ENCODE peak calls at places on chromosomes 7 and 10, in ten cellular contexts. One of them, this sample, is unnamed.

GRCh38 chr7:84251183-84251845 is 56.7 kb upstream of the SEMA3A start:
- DNase-seq in PC-3: peak
- DNase-seq in tibial artery: no peak
- DNase-seq in effector memory CD4-positive, alpha-beta T cell: no peak
- DNase-seq in naive thymus-derived CD4-positive, alpha-beta T cell: no peak
- DNase-seq in A673: peak
- DNase-seq in brain microvascular endothelial cell: peak
- DNase-seq in mesendoderm: peak
- DNase-seq in substantia nigra: no peak
- DNase-seq in right lobe of liver: no peak
- DNase-seq in this sample: no peak

GRCh38 chr10:119502214-119502613 is 40.3 kb downstream of the RGS10 start:
- DNase-seq in PC-3: no peak
- DNase-seq in tibial artery: no peak
- DNase-seq in effector memory CD4-positive, alpha-beta T cell: peak
- DNase-seq in naive thymus-derived CD4-positive, alpha-beta T cell: peak
- DNase-seq in A673: no peak
- DNase-seq in brain microvascular endothelial cell: no peak
- DNase-seq in mesendoderm: peak
- DNase-seq in substantia nigra: no peak
- DNase-seq in right lobe of liver: no peak
- DNase-seq in this sample: no peak

GRCh38 chr7:157794764-157795101 is 457.9 kb downstream of the DNAJB6 start:
- DNase-seq in PC-3: no peak
- DNase-seq in tibial artery: no peak
- DNase-seq in effector memory CD4-positive, alpha-beta T cell: no peak
- DNase-seq in naive thymus-derived CD4-positive, alpha-beta T cell: no peak
- DNase-seq in A673: no peak
- DNase-seq in brain microvascular endothelial cell: no peak
- DNase-seq in mesendoderm: no peak
- DNase-seq in substantia nigra: no peak
- DNase-seq in right lobe of liver: no peak
- DNase-seq in this sample: no peak

GRCh38 chr7:40675741-40676140 is 540.9 kb downstream of the SUGCT start:
- DNase-seq in PC-3: no peak
- DNase-seq in tibial artery: no peak
- DNase-seq in effector memory CD4-positive, alpha-beta T cell: no peak
- DNase-seq in naive thymus-derived CD4-positive, alpha-beta T cell: no peak
- DNase-seq in A673: no peak
- DNase-seq in brain microvascular endothelial cell: no peak
- DNase-seq in mesendoderm: no peak
- DNase-seq in substantia nigra: no peak
- DNase-seq in right lobe of liver: no peak
- DNase-seq in this sample: no peak

GRCh38 chr7:110442386-110442837 is 648.5 kb upstream of the LRRN3 start:
- DNase-seq in PC-3: peak
- DNase-seq in tibial artery: no peak
- DNase-seq in effector memory CD4-positive, alpha-beta T cell: no peak
- DNase-seq in naive thymus-derived CD4-positive, alpha-beta T cell: no peak
- DNase-seq in A673: peak
- DNase-seq in brain microvascular endothelial cell: peak
- DNase-seq in mesendoderm: peak
- DNase-seq in substantia nigra: no peak
- DNase-seq in right lobe of liver: no peak
- DNase-seq in this sample: peak

GRCh38 chr10:95214369-95214768 is 20.3 kb downstream of the ACSM6 start:
- DNase-seq in PC-3: peak
- DNase-seq in tibial artery: no peak
- DNase-seq in effector memory CD4-positive, alpha-beta T cell: no peak
- DNase-seq in naive thymus-derived CD4-positive, alpha-beta T cell: no peak
- DNase-seq in A673: no peak
- DNase-seq in brain microvascular endothelial cell: no peak
- DNase-seq in mesendoderm: no peak
- DNase-seq in substantia nigra: no peak
- DNase-seq in right lobe of liver: no peak
- DNase-seq in this sample: no peak

GRCh38 chr7:100887186-100887954 is 2.1 kb downstream of the UFSP1 start:
- DNase-seq in PC-3: no peak
- DNase-seq in tibial artery: no peak
- DNase-seq in effector memory CD4-positive, alpha-beta T cell: peak
- DNase-seq in naive thymus-derived CD4-positive, alpha-beta T cell: peak
- DNase-seq in A673: peak
- DNase-seq in brain microvascular endothelial cell: no peak
- DNase-seq in mesendoderm: no peak
- DNase-seq in substantia nigra: no peak
- DNase-seq in right lobe of liver: no peak
- DNase-seq in this sample: no peak

GRCh38 chr7:94838717-94839116 is 68.7 kb upstream of the PPP1R9A start:
- DNase-seq in PC-3: no peak
- DNase-seq in tibial artery: no peak
- DNase-seq in effector memory CD4-positive, alpha-beta T cell: no peak
- DNase-seq in naive thymus-derived CD4-positive, alpha-beta T cell: no peak
- DNase-seq in A673: no peak
- DNase-seq in brain microvascular endothelial cell: no peak
- DNase-seq in mesendoderm: no peak
- DNase-seq in substantia nigra: no peak
- DNase-seq in right lobe of liver: no peak
- DNase-seq in this sample: no peak

GRCh38 chr7:136114966-136115762 is 138.0 kb upstream of the MTPN start:
- DNase-seq in PC-3: peak
- DNase-seq in tibial artery: no peak
- DNase-seq in effector memory CD4-positive, alpha-beta T cell: no peak
- DNase-seq in naive thymus-derived CD4-positive, alpha-beta T cell: peak
- DNase-seq in A673: peak
- DNase-seq in brain microvascular endothelial cell: peak
- DNase-seq in mesendoderm: peak
- DNase-seq in substantia nigra: no peak
- DNase-seq in right lobe of liver: peak
- DNase-seq in this sample: no peak

GRCh38 chr7:80838643-80839042 is 80.2 kb downstream of the SEMA3C start:
- DNase-seq in PC-3: no peak
- DNase-seq in tibial artery: no peak
- DNase-seq in effector memory CD4-positive, alpha-beta T cell: no peak
- DNase-seq in naive thymus-derived CD4-positive, alpha-beta T cell: no peak
- DNase-seq in A673: no peak
- DNase-seq in brain microvascular endothelial cell: no peak
- DNase-seq in mesendoderm: no peak
- DNase-seq in substantia nigra: no peak
- DNase-seq in right lobe of liver: no peak
- DNase-seq in this sample: no peak

GRCh38 chr7:30971840-30972563 is 8.2 kb downstream of the GHRHR start:
- DNase-seq in PC-3: no peak
- DNase-seq in tibial artery: no peak
- DNase-seq in effector memory CD4-positive, alpha-beta T cell: no peak
- DNase-seq in naive thymus-derived CD4-positive, alpha-beta T cell: no peak
- DNase-seq in A673: no peak
- DNase-seq in brain microvascular endothelial cell: no peak
- DNase-seq in mesendoderm: no peak
- DNase-seq in substantia nigra: no peak
- DNase-seq in right lobe of liver: no peak
- DNase-seq in this sample: no peak

DNA sequence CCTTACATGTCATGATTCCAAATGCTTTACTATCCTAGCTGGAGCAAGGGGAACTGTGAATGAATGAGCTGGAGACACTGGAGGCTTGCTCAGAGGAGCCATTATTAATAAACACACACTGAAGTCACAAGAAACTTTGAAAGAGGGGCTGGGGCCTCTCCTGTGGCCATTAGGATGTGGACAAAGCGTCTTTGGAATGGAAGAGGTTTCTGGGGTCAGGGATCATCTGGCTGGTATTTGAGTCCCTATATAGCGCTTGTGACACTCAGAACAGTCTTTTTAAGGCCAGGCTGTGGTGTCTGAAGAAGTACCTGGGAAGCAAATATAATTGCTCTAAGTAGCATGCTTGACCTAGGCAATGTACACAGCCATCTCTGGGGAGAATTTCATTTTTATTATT is 193.0 kb downstream of the JCAD start:
- DNase-seq in PC-3: no peak
- DNase-seq in tibial artery: no peak
- DNase-seq in effector memory CD4-positive, alpha-beta T cell: no peak
- DNase-seq in naive thymus-derived CD4-positive, alpha-beta T cell: no peak
- DNase-seq in A673: no peak
- DNase-seq in brain microvascular endothelial cell: no peak
- DNase-seq in mesendoderm: no peak
- DNase-seq in substantia nigra: no peak
- DNase-seq in right lobe of liver: no peak
- DNase-seq in this sample: no peak
- H3K27ac ChIP-seq in PC-3: no peak
- H3K27ac ChIP-seq in tibial artery: peak
- H3K27ac ChIP-seq in effector memory CD4-positive, alpha-beta T cell: no peak
- H3K27ac ChIP-seq in naive thymus-derived CD4-positive, alpha-beta T cell: no peak
- H3K27ac ChIP-seq in A673: no peak
- H3K27ac ChIP-seq in brain microvascular endothelial cell: no peak
- H3K27ac ChIP-seq in mesendoderm: no peak
- H3K27ac ChIP-seq in substantia nigra: no peak
- H3K27ac ChIP-seq in right lobe of liver: no peak
- H3K27ac ChIP-seq in this sample: no peak

GRCh38 chr7:5497158-5498103 is 73.8 kb upstream of the TNRC18 start:
- DNase-seq in PC-3: no peak
- DNase-seq in tibial artery: no peak
- DNase-seq in effector memory CD4-positive, alpha-beta T cell: no peak
- DNase-seq in naive thymus-derived CD4-positive, alpha-beta T cell: peak
- DNase-seq in A673: no peak
- DNase-seq in brain microvascular endothelial cell: no peak
- DNase-seq in mesendoderm: peak
- DNase-seq in substantia nigra: no peak
- DNase-seq in right lobe of liver: no peak
- DNase-seq in this sample: no peak
- H3K27ac ChIP-seq in PC-3: no peak
- H3K27ac ChIP-seq in tibial artery: peak
- H3K27ac ChIP-seq in effector memory CD4-positive, alpha-beta T cell: no peak
- H3K27ac ChIP-seq in naive thymus-derived CD4-positive, alpha-beta T cell: no peak
- H3K27ac ChIP-seq in A673: no peak
- H3K27ac ChIP-seq in brain microvascular endothelial cell: no peak
- H3K27ac ChIP-seq in mesendoderm: no peak
- H3K27ac ChIP-seq in substantia nigra: peak
- H3K27ac ChIP-seq in right lobe of liver: no peak
- H3K27ac ChIP-seq in this sample: no peak

GRCh38 chr7:106313456-106313891 is 28.7 kb upstream of the NAMPT start:
- DNase-seq in PC-3: peak
- DNase-seq in tibial artery: no peak
- DNase-seq in effector memory CD4-positive, alpha-beta T cell: no peak
- DNase-seq in naive thymus-derived CD4-positive, alpha-beta T cell: no peak
- DNase-seq in A673: no peak
- DNase-seq in brain microvascular endothelial cell: peak
- DNase-seq in mesendoderm: no peak
- DNase-seq in substantia nigra: no peak
- DNase-seq in right lobe of liver: no peak
- DNase-seq in this sample: peak
- H3K27ac ChIP-seq in PC-3: peak
- H3K27ac ChIP-seq in tibial artery: no peak
- H3K27ac ChIP-seq in effector memory CD4-positive, alpha-beta T cell: no peak
- H3K27ac ChIP-seq in naive thymus-derived CD4-positive, alpha-beta T cell: no peak
- H3K27ac ChIP-seq in A673: no peak
- H3K27ac ChIP-seq in brain microvascular endothelial cell: peak
- H3K27ac ChIP-seq in mesendoderm: no peak
- H3K27ac ChIP-seq in substantia nigra: no peak
- H3K27ac ChIP-seq in right lobe of liver: peak
- H3K27ac ChIP-seq in this sample: no peak

GRCh38 chr10:127021771-127022170 is 116.5 kb downstream of the DOCK1 start:
- DNase-seq in PC-3: no peak
- DNase-seq in tibial artery: no peak
- DNase-seq in effector memory CD4-positive, alpha-beta T cell: no peak
- DNase-seq in naive thymus-derived CD4-positive, alpha-beta T cell: no peak
- DNase-seq in A673: no peak
- DNase-seq in brain microvascular endothelial cell: no peak
- DNase-seq in mesendoderm: no peak
- DNase-seq in substantia nigra: no peak
- DNase-seq in right lobe of liver: peak
- DNase-seq in this sample: no peak

GRCh38 chr10:127027786-127028185 is 122.6 kb downstream of the DOCK1 start:
- DNase-seq in PC-3: no peak
- DNase-seq in tibial artery: no peak
- DNase-seq in effector memory CD4-positive, alpha-beta T cell: no peak
- DNase-seq in naive thymus-derived CD4-positive, alpha-beta T cell: no peak
- DNase-seq in A673: no peak
- DNase-seq in brain microvascular endothelial cell: no peak
- DNase-seq in mesendoderm: no peak
- DNase-seq in substantia nigra: no peak
- DNase-seq in right lobe of liver: peak
- DNase-seq in this sample: no peak

GRCh38 chr10:127028556-127028955 is 123.3 kb downstream of the DOCK1 start:
- DNase-seq in PC-3: no peak
- DNase-seq in tibial artery: no peak
- DNase-seq in effector memory CD4-positive, alpha-beta T cell: no peak
- DNase-seq in naive thymus-derived CD4-positive, alpha-beta T cell: no peak
- DNase-seq in A673: no peak
- DNase-seq in brain microvascular endothelial cell: no peak
- DNase-seq in mesendoderm: no peak
- DNase-seq in substantia nigra: no peak
- DNase-seq in right lobe of liver: no peak
- DNase-seq in this sample: no peak

GRCh38 chr10:127020260-127020659 is 115.0 kb downstream of the DOCK1 start:
- DNase-seq in PC-3: no peak
- DNase-seq in tibial artery: no peak
- DNase-seq in effector memory CD4-positive, alpha-beta T cell: no peak
- DNase-seq in naive thymus-derived CD4-positive, alpha-beta T cell: no peak
- DNase-seq in A673: no peak
- DNase-seq in brain microvascular endothelial cell: no peak
- DNase-seq in mesendoderm: no peak
- DNase-seq in substantia nigra: no peak
- DNase-seq in right lobe of liver: no peak
- DNase-seq in this sample: no peak

GRCh38 chr10:127024655-127025054 is 119.4 kb downstream of the DOCK1 start:
- DNase-seq in PC-3: no peak
- DNase-seq in tibial artery: no peak
- DNase-seq in effector memory CD4-positive, alpha-beta T cell: no peak
- DNase-seq in naive thymus-derived CD4-positive, alpha-beta T cell: no peak
- DNase-seq in A673: no peak
- DNase-seq in brain microvascular endothelial cell: no peak
- DNase-seq in mesendoderm: no peak
- DNase-seq in substantia nigra: peak
- DNase-seq in right lobe of liver: no peak
- DNase-seq in this sample: no peak
- H3K27ac ChIP-seq in PC-3: no peak
- H3K27ac ChIP-seq in tibial artery: peak
- H3K27ac ChIP-seq in effector memory CD4-positive, alpha-beta T cell: no peak
- H3K27ac ChIP-seq in naive thymus-derived CD4-positive, alpha-beta T cell: no peak
- H3K27ac ChIP-seq in A673: no peak
- H3K27ac ChIP-seq in brain microvascular endothelial cell: no peak
- H3K27ac ChIP-seq in mesendoderm: no peak
- H3K27ac ChIP-seq in substantia nigra: no peak
- H3K27ac ChIP-seq in right lobe of liver: no peak
- H3K27ac ChIP-seq in this sample: no peak

GRCh38 chr7:143296686-143297085 is 8.5 kb downstream of the CASP2 start:
- DNase-seq in PC-3: no peak
- DNase-seq in tibial artery: no peak
- DNase-seq in effector memory CD4-positive, alpha-beta T cell: no peak
- DNase-seq in naive thymus-derived CD4-positive, alpha-beta T cell: no peak
- DNase-seq in A673: peak
- DNase-seq in brain microvascular endothelial cell: no peak
- DNase-seq in mesendoderm: no peak
- DNase-seq in substantia nigra: no peak
- DNase-seq in right lobe of liver: no peak
- DNase-seq in this sample: no peak
- H3K27ac ChIP-seq in PC-3: peak
- H3K27ac ChIP-seq in tibial artery: peak
- H3K27ac ChIP-seq in effector memory CD4-positive, alpha-beta T cell: no peak
- H3K27ac ChIP-seq in naive thymus-derived CD4-positive, alpha-beta T cell: no peak
- H3K27ac ChIP-seq in A673: peak
- H3K27ac ChIP-seq in brain microvascular endothelial cell: peak
- H3K27ac ChIP-seq in mesendoderm: no peak
- H3K27ac ChIP-seq in substantia nigra: no peak
- H3K27ac ChIP-seq in right lobe of liver: no peak
- H3K27ac ChIP-seq in this sample: no peak

GRCh38 chr7:133746847-133747246 is 380.3 kb upstream of the LRGUK start:
- DNase-seq in PC-3: no peak
- DNase-seq in tibial artery: no peak
- DNase-seq in effector memory CD4-positive, alpha-beta T cell: no peak
- DNase-seq in naive thymus-derived CD4-positive, alpha-beta T cell: no peak
- DNase-seq in A673: no peak
- DNase-seq in brain microvascular endothelial cell: no peak
- DNase-seq in mesendoderm: peak
- DNase-seq in substantia nigra: no peak
- DNase-seq in right lobe of liver: no peak
- DNase-seq in this sample: no peak
- H3K27ac ChIP-seq in PC-3: no peak
- H3K27ac ChIP-seq in tibial artery: no peak
- H3K27ac ChIP-seq in effector memory CD4-positive, alpha-beta T cell: no peak
- H3K27ac ChIP-seq in naive thymus-derived CD4-positive, alpha-beta T cell: no peak
- H3K27ac ChIP-seq in A673: no peak
- H3K27ac ChIP-seq in brain microvascular endothelial cell: no peak
- H3K27ac ChIP-seq in mesendoderm: no peak
- H3K27ac ChIP-seq in substantia nigra: no peak
- H3K27ac ChIP-seq in right lobe of liver: no peak
- H3K27ac ChIP-seq in this sample: peak